ENCODE peak calls at places on chromosomes 11 and 22, in four cellular contexts. M is astrocyte, F is heart right ventricle, C is HCT116. A is an unnamed sample. For H3K27me3, the result is how much of the 10 kb centered on the place peaks cover.

GRCh38 chr11:58574851-58575250 is 805 bp downstream of the LPXN start:
- DNase-seq in M (peak), F (no peak), C (no peak), A (no peak)

GRCh38 chr22:23383491-23384450 is 196.3 kb downstream of the IGLL1 start:
- DNase-seq in M (no peak), F (no peak), C (no peak), A (no peak)

GRCh38 chr11:63536669-63537292 is at the start of gene PLAAT4:
- DNase-seq in M (peak), F (peak), C (no peak), A (no peak)

GRCh38 chr11:27912916-27913315 is 195.0 kb downstream of the KIF18A start:
- DNase-seq in M (peak), F (no peak), C (no peak), A (no peak)

GRCh38 chr11:95322546-95322945 is 91.5 kb upstream of the SESN3 start:
- DNase-seq in M (peak), F (no peak), C (no peak), A (no peak)

GRCh38 chr11:74877132-74877531 is 71.8 kb downstream of the XRRA1 start:
- DNase-seq in M (no peak), F (no peak), C (peak), A (no peak)

GRCh38 chr11:59629996-59630395 is 14.4 kb upstream of the OSBP start:
- DNase-seq in M (no peak), F (no peak), C (no peak), A (no peak)

GRCh38 chr11:67271548-67272284 is 5.4 kb downstream of the GRK2 start:
- DNase-seq in M (no peak), F (no peak), C (no peak), A (no peak)

GRCh38 chr11:11841121-11841604 is 609 bp upstream of the USP47 start:
- DNase-seq in M (peak), F (peak), C (peak), A (no peak)

GRCh38 chr11:128579790-128580504 is 7.4 kb downstream of the ETS1 start:
- DNase-seq in M (no peak), F (no peak), C (no peak), A (no peak)

GRCh38 chr11:47220401-47220821 is 5.6 kb downstream of the DDB2 start:
- DNase-seq in M (peak), F (no peak), C (no peak), A (no peak)

GRCh38 chr11:12131943-12132789 is 21.8 kb downstream of the MICAL2 start:
- DNase-seq in M (no peak), F (no peak), C (no peak), A (no peak)

GRCh38 chr11:7654094-7654742 is 19.1 kb downstream of the CYB5R2 start:
- DNase-seq in M (no peak), F (no peak), C (no peak), A (no peak)

GRCh38 chr22:38110008-38110862 is at the start of gene BAIAP2L2:
- DNase-seq in M (no peak), F (no peak), C (no peak), A (no peak)

GRCh38 chr11:35173620-35174278 is 34.8 kb downstream of the CD44 start:
- DNase-seq in M (no peak), F (no peak), C (no peak), A (no peak)

GRCh38 chr11:126194121-126194543 is 17.3 kb downstream of the RPUSD4 start:
- DNase-seq in M (no peak), F (peak), C (no peak), A (no peak)

GRCh38 chr11:35145249-35145648 is 6.3 kb downstream of the CD44 start:
- DNase-seq in M (peak), F (no peak), C (no peak), A (no peak)

GRCh38 chr22:46592390-46592872 is 27.8 kb upstream of the GRAMD4 start:
- DNase-seq in M (peak), F (peak), C (no peak), A (peak)
- H3K4me3 ChIP-seq in M (peak), F (peak), C (no peak), A (peak)

GRCh38 chr11:1810761-1811160 is 24.0 kb upstream of the SYT8 start:
- DNase-seq in M (no peak), F (no peak), C (no peak), A (no peak)

GRCh38 chr11:1812274-1812673 is 22.5 kb upstream of the SYT8 start:
- DNase-seq in M (no peak), F (no peak), C (no peak), A (no peak)

GRCh38 chr11:1814691-1815090 is 20.1 kb upstream of the SYT8 start:
- DNase-seq in M (no peak), F (no peak), C (no peak), A (no peak)

GRCh38 chr11:1815311-1815710 is 19.5 kb upstream of the SYT8 start:
- DNase-seq in M (no peak), F (no peak), C (no peak), A (no peak)

GRCh38 chr11:1812801-1813200 is 22.0 kb upstream of the SYT8 start:
- DNase-seq in M (no peak), F (no peak), C (no peak), A (no peak)
- H3K27ac ChIP-seq in M (no peak), F (no peak), C (no peak), A (no peak)

DNA sequence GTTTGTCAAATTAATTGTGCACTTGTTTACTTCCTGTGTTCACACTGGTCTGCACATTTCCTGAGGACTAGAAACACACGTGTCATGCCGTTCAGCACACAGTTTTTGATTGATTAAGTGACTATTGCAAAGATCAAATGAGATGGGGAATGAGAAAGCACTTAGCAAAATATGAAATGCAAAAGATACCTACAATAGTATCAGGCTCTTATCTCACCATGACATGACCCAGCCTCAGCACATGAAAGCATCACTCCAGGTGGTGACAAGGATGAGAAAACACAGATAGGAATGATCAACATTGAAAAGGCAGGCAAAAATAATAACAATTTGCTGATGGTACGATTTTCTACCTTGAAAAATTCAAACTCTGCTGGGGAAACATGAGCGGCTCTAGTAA is 42.1 kb upstream of the TP53I11 start:
- DNase-seq in M (no peak), F (no peak), C (no peak), A (no peak)
- H3K27me3 ChIP-seq in M (under half), F (under half), C (under half), A (under half)

DNA sequence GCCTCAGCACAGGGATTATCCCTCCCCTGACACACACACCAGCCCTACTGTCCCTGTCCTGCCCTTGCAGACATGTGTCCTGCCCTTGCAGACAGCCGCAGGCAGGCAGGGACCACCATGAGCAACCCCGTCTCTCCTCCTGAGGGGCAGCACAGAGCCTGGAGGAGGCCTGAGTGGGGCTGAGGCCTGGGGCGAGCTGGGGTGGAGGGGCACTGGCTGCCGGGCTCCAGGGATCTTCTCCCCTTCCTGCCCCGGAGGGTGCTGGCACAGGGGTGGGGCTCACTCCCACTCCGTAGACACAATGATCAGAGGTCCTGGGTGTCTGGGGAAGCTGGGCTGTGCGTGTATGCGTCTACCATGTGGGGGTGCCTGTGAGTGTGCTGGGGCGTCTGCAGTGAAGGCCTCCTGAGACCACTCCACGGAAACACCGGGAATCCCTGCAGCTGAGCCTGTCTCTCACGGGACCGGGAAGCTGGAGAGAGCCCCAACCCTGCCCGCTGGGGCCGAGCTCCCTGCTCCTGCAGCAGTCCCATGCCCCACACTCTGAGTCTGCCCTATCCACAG is 549 bp downstream of the TSPAN32 start:
- DNase-seq in M (no peak), F (no peak), C (no peak), A (no peak)
- H3K4me3 ChIP-seq in M (no peak), F (peak), C (no peak), A (no peak)

GRCh38 chr11:19073454-19074415 is 13.2 kb upstream of the MRGPRX2 start:
- DNase-seq in M (no peak), F (no peak), C (no peak), A (no peak)
- H3K27ac ChIP-seq in M (no peak), F (no peak), C (no peak), A (peak)

GRCh38 chr22:27523711-27524110 is 277.8 kb downstream of the MN1 start:
- DNase-seq in M (no peak), F (no peak), C (no peak), A (no peak)
- H3K27me3 ChIP-seq in M (under half), F (under half), C (under half), A (under half)

DNA sequence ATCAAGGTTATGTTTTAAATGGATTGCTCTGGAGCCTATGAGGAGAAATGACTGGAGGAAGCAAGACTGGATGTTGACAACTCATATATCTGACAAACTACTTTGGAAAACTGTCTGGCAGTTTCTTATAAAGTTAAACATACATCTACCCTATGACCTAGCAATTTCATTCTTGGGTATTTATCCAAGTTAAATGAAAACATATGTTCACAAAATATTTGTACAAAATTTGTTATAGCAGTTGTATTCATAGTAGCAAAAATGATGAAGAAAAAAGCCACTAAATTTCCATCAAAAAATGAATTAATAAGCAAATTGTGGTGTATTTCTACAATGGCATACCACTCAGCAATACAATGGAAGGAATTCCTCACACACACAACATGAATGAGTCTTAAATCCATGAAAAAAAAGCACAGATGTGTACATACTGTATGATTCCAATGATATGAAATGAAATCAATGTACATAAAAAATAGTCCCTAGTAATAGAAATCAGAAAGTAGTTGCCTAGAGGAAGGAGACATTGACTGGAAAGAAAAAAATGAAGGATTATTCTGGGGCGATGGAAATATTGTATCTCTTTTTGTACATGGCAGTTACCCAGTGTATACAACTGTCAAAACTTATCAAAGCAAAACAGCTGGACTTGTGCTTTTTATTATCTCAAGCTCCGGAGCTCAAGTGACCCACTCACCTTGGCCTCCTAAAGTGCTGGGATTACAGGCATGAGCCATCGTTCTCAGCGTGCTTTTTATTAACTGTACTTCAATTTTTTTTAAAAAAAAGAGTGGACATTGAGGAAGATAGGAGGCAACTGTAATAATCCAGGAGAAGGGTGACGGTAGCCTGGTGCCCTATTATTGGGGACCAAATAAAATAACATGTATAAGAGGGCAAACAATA is 23.9 kb downstream of the FZD4 start:
- DNase-seq in M (no peak), F (no peak), C (no peak), A (no peak)
- H3K4me3 ChIP-seq in M (no peak), F (no peak), C (no peak), A (no peak)

DNA sequence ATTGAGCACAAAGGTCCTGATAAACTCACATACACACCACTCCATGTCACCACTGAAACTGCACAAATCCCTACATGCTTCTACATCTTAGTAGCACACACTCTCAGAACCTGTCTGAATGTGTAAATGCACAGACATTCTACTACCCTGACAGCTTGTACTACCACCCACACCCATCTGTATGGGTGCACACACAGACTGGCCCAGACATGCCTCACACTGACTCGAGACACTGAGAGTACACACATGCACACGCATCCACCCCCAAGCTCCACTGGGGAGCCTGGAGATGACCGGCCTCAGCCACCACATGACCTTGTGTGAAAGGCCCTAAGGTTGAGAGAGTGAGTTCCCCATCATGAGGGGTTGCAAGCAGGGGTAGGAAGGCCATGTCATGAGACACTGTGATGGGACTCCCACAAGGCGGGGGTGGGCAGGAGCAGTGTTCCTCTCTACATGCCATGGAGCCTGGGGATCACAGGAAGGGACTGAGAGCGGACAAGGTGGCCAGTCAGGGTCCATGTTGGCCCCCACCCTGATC is 28.1 kb downstream of the ARAP1 start:
- DNase-seq in M (no peak), F (no peak), C (no peak), A (no peak)
- H3K27ac ChIP-seq in M (no peak), F (no peak), C (no peak), A (no peak)